ENCODE peak calls at places on chromosome 19, in seven cellular contexts. J is body of pancreas; D is tibial nerve; S is CD8-positive, alpha-beta T cell; F is bronchial epithelial cell; V is PC-3; Y is endothelial cell of umbilical vein. O is an unnamed sample. For H3K27me3, the result is how much of the 10 kb centered on the place peaks cover.

GRCh38 chr19:51368366-51369282 is at the start of gene CLDND2:
- DNase-seq in J (no peak), D (no peak), S (peak), F (no peak), V (no peak), Y (no peak), O (no peak)

GRCh38 chr19:55441692-55442321 is 1.3 kb downstream of the SHISA7 start:
- DNase-seq in J (no peak), D (no peak), S (no peak), F (no peak), V (no peak), Y (no peak), O (no peak)

GRCh38 chr19:29260477-29261317 is 47.7 kb upstream of the UQCRFS1 start:
- DNase-seq in J (no peak), D (no peak), S (no peak), F (no peak), V (no peak), Y (no peak), O (peak)

GRCh38 chr19:43673702-43674629 is 4.0 kb upstream of the PLAUR start:
- DNase-seq in J (no peak), D (no peak), S (no peak), F (no peak), V (no peak), Y (no peak), O (no peak)

GRCh38 chr19:38011426-38011825 is 104.4 kb downstream of the SIPA1L3 start:
- DNase-seq in J (no peak), D (no peak), S (no peak), F (no peak), V (no peak), Y (no peak), O (no peak)

GRCh38 chr19:19342086-19343015 is 21.7 kb downstream of the MAU2 start:
- DNase-seq in J (peak), D (no peak), S (no peak), F (peak), V (peak), Y (peak), O (peak)

GRCh38 chr19:32781280-32781679 is 61.7 kb downstream of the TDRD12 start:
- DNase-seq in J (no peak), D (no peak), S (no peak), F (no peak), V (no peak), Y (no peak), O (no peak)

GRCh38 chr19:14318873-14319272 is 62.4 kb upstream of the ADGRE5 start:
- DNase-seq in J (no peak), D (no peak), S (no peak), F (no peak), V (no peak), Y (peak), O (no peak)

GRCh38 chr19:46861691-46862503 is 1.1 kb downstream of the ARHGAP35 start:
- DNase-seq in J (peak), D (no peak), S (no peak), F (no peak), V (peak), Y (peak), O (peak)

GRCh38 chr19:54179921-54180452 is 7.0 kb upstream of the TMC4 start:
- DNase-seq in J (no peak), D (no peak), S (no peak), F (peak), V (peak), Y (peak), O (peak)

GRCh38 chr19:35455616-35456201 is 7.7 kb downstream of the FFAR2 start:
- DNase-seq in J (no peak), D (no peak), S (no peak), F (no peak), V (no peak), Y (no peak), O (no peak)

GRCh38 chr19:36150586-36150985 is 1.7 kb downstream of the COX7A1 start:
- DNase-seq in J (no peak), D (no peak), S (no peak), F (no peak), V (no peak), Y (no peak), O (no peak)

GRCh38 chr19:43624933-43625332 is 5.5 kb upstream of the ZNF428 start:
- DNase-seq in J (peak), D (no peak), S (peak), F (peak), V (no peak), Y (no peak), O (peak)

GRCh38 chr19:44698492-44699201 is at the start of gene CEACAM16:
- DNase-seq in J (peak), D (no peak), S (no peak), F (no peak), V (no peak), Y (no peak), O (peak)

GRCh38 chr19:46718157-46718933 is 1.4 kb upstream of the PRKD2 start:
- DNase-seq in J (peak), D (no peak), S (peak), F (peak), V (no peak), Y (no peak), O (peak)

GRCh38 chr19:38617764-38618589 is at the start of gene MAP4K1:
- DNase-seq in J (peak), D (no peak), S (peak), F (peak), V (no peak), Y (no peak), O (peak)

GRCh38 chr19:43928820-43929219 is 6.3 kb downstream of the ZNF45 start:
- DNase-seq in J (no peak), D (no peak), S (no peak), F (no peak), V (no peak), Y (no peak), O (no peak)

GRCh38 chr19:4713384-4713951 is 10.2 kb downstream of the DPP9 start:
- DNase-seq in J (peak), D (peak), S (no peak), F (peak), V (peak), Y (peak), O (peak)

GRCh38 chr19:5356918-5357317 is 16.3 kb upstream of the PTPRS start:
- DNase-seq in J (no peak), D (no peak), S (no peak), F (no peak), V (no peak), Y (no peak), O (no peak)

GRCh38 chr19:4301590-4302237 is 475 bp downstream of the TMIGD2 start:
- DNase-seq in J (no peak), D (no peak), S (no peak), F (no peak), V (no peak), Y (no peak), O (no peak)

GRCh38 chr19:46022431-46023310 is at the start of gene PGLYRP1:
- DNase-seq in J (no peak), D (no peak), S (no peak), F (no peak), V (no peak), Y (no peak), O (no peak)

DNA sequence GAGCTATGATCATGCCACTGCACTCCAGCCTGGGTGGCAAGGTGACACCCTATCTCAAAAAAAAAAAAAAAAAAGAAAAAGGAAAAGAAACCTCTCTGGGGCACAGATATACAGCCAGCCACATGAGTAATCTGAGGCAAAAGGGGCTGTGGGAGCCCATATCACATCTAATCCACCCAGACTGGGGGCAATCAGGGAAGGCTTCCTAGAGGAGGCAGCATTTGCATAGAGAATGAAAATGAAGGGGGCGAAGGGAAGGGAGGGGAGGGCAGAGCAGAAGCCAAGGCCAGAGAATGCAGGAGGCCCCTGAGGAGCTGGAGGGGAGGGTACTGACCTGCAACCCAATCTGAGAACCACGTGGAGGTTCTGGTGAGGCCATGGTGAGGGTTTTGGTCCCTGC is 13.2 kb downstream of the STXBP2 start:
- DNase-seq in J (no peak), D (no peak), S (no peak), F (no peak), V (no peak), Y (no peak), O (no peak)
- H3K27me3 ChIP-seq in J (under half), D (under half), S (under half), F (under half), V (under half), Y (under half), O (under half)

GRCh38 chr19:49428547-49429451 is 3.6 kb downstream of the GFY start:
- DNase-seq in J (no peak), D (no peak), S (no peak), F (no peak), V (no peak), Y (no peak), O (no peak)
- H3K27me3 ChIP-seq in J (under half), D (under half), S (half or more), F (under half), V (half or more), Y (half or more), O (under half)

DNA sequence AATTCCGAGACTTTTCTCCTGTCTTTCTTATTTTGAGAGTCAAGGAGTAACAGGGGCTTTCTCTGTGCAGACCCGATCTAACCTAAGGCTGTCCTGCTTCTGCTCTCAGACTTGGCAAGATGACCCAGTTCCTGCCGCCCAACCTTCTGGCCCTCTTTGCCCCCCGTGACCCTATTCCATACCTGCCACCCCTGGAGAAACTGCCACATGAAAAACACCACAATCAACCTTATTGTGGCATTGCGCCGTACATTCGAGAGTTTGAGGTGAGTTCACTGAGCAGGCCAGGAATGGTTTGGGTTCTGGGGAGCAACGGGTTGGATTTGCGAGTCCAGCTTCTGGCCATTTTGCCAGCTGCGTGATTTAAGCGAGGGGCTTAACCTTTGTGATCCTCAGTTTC is 1.0 kb downstream of the SNRNP70 start:
- DNase-seq in J (no peak), D (no peak), S (no peak), F (no peak), V (no peak), Y (no peak), O (no peak)
- H3K27me3 ChIP-seq in J (under half), D (under half), S (under half), F (under half), V (under half), Y (under half), O (under half)

DNA sequence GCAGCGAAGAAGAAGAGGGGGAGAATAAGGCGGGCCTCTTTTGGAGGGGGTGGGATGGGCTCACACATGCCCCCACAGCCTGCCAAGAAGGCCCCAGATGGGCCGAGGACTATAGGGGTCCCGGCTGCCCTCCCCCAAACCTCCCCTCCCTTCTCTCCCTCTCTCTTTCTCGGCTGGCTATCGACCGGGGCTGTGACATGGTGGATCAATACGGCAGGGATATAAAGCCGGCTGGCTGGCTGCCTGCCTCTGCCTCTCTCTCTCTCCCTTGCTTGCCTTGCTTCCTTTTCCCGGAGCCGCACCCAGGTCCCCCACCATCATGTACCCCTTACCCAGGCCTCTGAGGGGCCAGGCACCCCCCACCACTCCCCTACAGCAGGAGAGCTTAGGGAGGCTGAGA is 20.0 kb upstream of the POU2F2 start:
- DNase-seq in J (peak), D (no peak), S (no peak), F (no peak), V (no peak), Y (no peak), O (no peak)
- H3K27me3 ChIP-seq in J (under half), D (under half), S (under half), F (under half), V (under half), Y (under half), O (under half)

DNA sequence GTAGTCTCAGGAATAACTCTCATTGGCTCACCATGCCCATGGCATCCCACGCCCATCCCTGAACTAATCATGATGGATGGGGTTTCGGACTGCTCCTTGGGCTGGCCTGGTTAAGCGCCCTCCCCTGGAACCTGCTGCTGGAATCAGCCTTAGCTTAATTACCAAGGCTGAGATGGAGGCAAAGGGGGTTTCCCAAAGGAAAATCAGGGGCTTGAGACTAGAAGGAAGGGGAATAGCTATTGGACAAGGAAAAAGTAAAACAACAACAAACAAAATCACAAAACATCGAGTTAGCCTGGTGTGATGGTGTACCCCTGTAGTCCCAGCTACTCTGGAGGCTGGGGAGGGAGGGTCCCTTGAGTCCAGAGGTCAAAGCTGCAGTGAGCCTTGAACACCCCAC is 25.7 kb upstream of the SHKBP1 start:
- DNase-seq in J (no peak), D (no peak), S (no peak), F (no peak), V (no peak), Y (no peak), O (no peak)
- H3K27me3 ChIP-seq in J (under half), D (under half), S (under half), F (under half), V (under half), Y (under half), O (under half)

GRCh38 chr19:30411714-30412113 is 39.5 kb downstream of the ZNF536 start:
- DNase-seq in J (no peak), D (no peak), S (no peak), F (no peak), V (no peak), Y (no peak), O (no peak)

GRCh38 chr19:30403583-30403982 is 31.4 kb downstream of the ZNF536 start:
- DNase-seq in J (no peak), D (no peak), S (no peak), F (no peak), V (no peak), Y (no peak), O (no peak)

GRCh38 chr19:30406220-30406944 is 34.2 kb downstream of the ZNF536 start:
- DNase-seq in J (no peak), D (no peak), S (no peak), F (no peak), V (no peak), Y (no peak), O (peak)

GRCh38 chr19:30408734-30409301 is 36.6 kb downstream of the ZNF536 start:
- DNase-seq in J (no peak), D (no peak), S (no peak), F (no peak), V (no peak), Y (no peak), O (no peak)

GRCh38 chr19:30407310-30407709 is 35.1 kb downstream of the ZNF536 start:
- DNase-seq in J (no peak), D (no peak), S (no peak), F (no peak), V (no peak), Y (no peak), O (no peak)
- H3K27me3 ChIP-seq in J (under half), D (under half), S (under half), F (under half), V (under half), Y (under half), O (under half)

GRCh38 chr19:11423164-11423803 is 4.2 kb upstream of the RGL3 start:
- DNase-seq in J (no peak), D (no peak), S (no peak), F (no peak), V (no peak), Y (no peak), O (no peak)
- H3K27me3 ChIP-seq in J (under half), D (under half), S (under half), F (under half), V (under half), Y (under half), O (under half)

GRCh38 chr19:1445185-1445931 is 4.6 kb upstream of the APC2 start:
- DNase-seq in J (peak), D (peak), S (peak), F (peak), V (peak), Y (peak), O (peak)

GRCh38 chr19:1447565-1447903 is 2.4 kb upstream of the APC2 start:
- DNase-seq in J (no peak), D (no peak), S (no peak), F (no peak), V (no peak), Y (no peak), O (no peak)

GRCh38 chr19:1447944-1448343 is 2.0 kb upstream of the APC2 start:
- DNase-seq in J (no peak), D (no peak), S (no peak), F (no peak), V (no peak), Y (no peak), O (no peak)

GRCh38 chr19:1446713-1447564 is 3.0 kb upstream of the APC2 start:
- DNase-seq in J (no peak), D (no peak), S (peak), F (no peak), V (no peak), Y (no peak), O (no peak)

GRCh38 chr19:1445932-1446712 is 3.8 kb upstream of the APC2 start:
- DNase-seq in J (no peak), D (no peak), S (no peak), F (no peak), V (peak), Y (no peak), O (no peak)
- H3K27me3 ChIP-seq in J (under half), D (under half), S (under half), F (under half), V (under half), Y (under half), O (under half)

GRCh38 chr19:12828494-12828893 is 5.9 kb downstream of the RTBDN start:
- DNase-seq in J (peak), D (no peak), S (no peak), F (no peak), V (peak), Y (no peak), O (peak)
- H3K27me3 ChIP-seq in J (under half), D (under half), S (under half), F (under half), V (under half), Y (under half), O (under half)

O was measured in small intestine.